ENCODE peak calls at places on chromosome 2, in eight cellular contexts. V is colonic mucosa, X is pancreas, U is cardiac muscle cell, Z is keratinocyte, F is foreskin keratinocyte, E is SK-N-SH, C is MM.1S. D is an unnamed sample.

GRCh38 chr2:205405194-205405593 is 277.1 kb upstream of the NRP2 start:
- DNase-seq in V (no peak), X (no peak), U (peak), Z (no peak), F (peak), E (no peak), C (no peak), D (no peak)

GRCh38 chr2:159093496-159093895 is 125.1 kb downstream of the TANC1 start:
- DNase-seq in V (peak), X (no peak), U (no peak), Z (no peak), F (no peak), E (no peak), C (no peak), D (no peak)

GRCh38 chr2:33033524-33034150 is 86.9 kb downstream of the LTBP1 start:
- DNase-seq in V (no peak), X (no peak), U (peak), Z (no peak), F (no peak), E (peak), C (peak), D (no peak)

GRCh38 chr2:191631754-191632153 is 46.2 kb upstream of the NABP1 start:
- DNase-seq in V (no peak), X (no peak), U (peak), Z (no peak), F (no peak), E (no peak), C (no peak), D (no peak)

GRCh38 chr2:37625781-37626548 is 45.5 kb downstream of the CDC42EP3 start:
- DNase-seq in V (no peak), X (peak), U (no peak), Z (no peak), F (no peak), E (no peak), C (peak), D (no peak)

GRCh38 chr2:126219081-126219480 is 436.9 kb upstream of the GYPC start:
- DNase-seq in V (no peak), X (no peak), U (no peak), Z (no peak), F (no peak), E (no peak), C (no peak), D (no peak)

GRCh38 chr2:197369946-197370325 is 59.4 kb upstream of the ANKRD44 start:
- DNase-seq in V (no peak), X (no peak), U (peak), Z (no peak), F (no peak), E (no peak), C (no peak), D (no peak)

GRCh38 chr2:164917296-164917903 is 37.9 kb downstream of the SLC38A11 start:
- DNase-seq in V (peak), X (peak), U (peak), Z (no peak), F (no peak), E (peak), C (no peak), D (no peak)

GRCh38 chr2:210022824-210023223 is 20.4 kb downstream of the RPE start:
- DNase-seq in V (no peak), X (no peak), U (no peak), Z (no peak), F (no peak), E (no peak), C (no peak), D (no peak)

GRCh38 chr2:238104071-238104511 is 4.0 kb downstream of the ESPNL start:
- DNase-seq in V (no peak), X (peak), U (no peak), Z (no peak), F (no peak), E (no peak), C (no peak), D (no peak)

GRCh38 chr2:150122871-150123588 is 364.4 kb downstream of the RND3 start:
- DNase-seq in V (no peak), X (no peak), U (peak), Z (no peak), F (no peak), E (no peak), C (no peak), D (no peak)

GRCh38 chr2:229910832-229911412 is 10.9 kb downstream of the TRIP12 start:
- DNase-seq in V (no peak), X (no peak), U (no peak), Z (no peak), F (no peak), E (peak), C (peak), D (no peak)

GRCh38 chr2:144801325-144801724 is 281.4 kb upstream of the ZEB2 start:
- DNase-seq in V (no peak), X (no peak), U (no peak), Z (no peak), F (no peak), E (no peak), C (no peak), D (no peak)

GRCh38 chr2:200592414-200593075 is 6.7 kb downstream of the AOX1 start:
- DNase-seq in V (no peak), X (peak), U (peak), Z (no peak), F (no peak), E (no peak), C (no peak), D (no peak)

GRCh38 chr2:179899666-179900065 is 38.3 kb upstream of the ZNF385B start:
- DNase-seq in V (no peak), X (no peak), U (no peak), Z (no peak), F (no peak), E (no peak), C (no peak), D (no peak)

DNA sequence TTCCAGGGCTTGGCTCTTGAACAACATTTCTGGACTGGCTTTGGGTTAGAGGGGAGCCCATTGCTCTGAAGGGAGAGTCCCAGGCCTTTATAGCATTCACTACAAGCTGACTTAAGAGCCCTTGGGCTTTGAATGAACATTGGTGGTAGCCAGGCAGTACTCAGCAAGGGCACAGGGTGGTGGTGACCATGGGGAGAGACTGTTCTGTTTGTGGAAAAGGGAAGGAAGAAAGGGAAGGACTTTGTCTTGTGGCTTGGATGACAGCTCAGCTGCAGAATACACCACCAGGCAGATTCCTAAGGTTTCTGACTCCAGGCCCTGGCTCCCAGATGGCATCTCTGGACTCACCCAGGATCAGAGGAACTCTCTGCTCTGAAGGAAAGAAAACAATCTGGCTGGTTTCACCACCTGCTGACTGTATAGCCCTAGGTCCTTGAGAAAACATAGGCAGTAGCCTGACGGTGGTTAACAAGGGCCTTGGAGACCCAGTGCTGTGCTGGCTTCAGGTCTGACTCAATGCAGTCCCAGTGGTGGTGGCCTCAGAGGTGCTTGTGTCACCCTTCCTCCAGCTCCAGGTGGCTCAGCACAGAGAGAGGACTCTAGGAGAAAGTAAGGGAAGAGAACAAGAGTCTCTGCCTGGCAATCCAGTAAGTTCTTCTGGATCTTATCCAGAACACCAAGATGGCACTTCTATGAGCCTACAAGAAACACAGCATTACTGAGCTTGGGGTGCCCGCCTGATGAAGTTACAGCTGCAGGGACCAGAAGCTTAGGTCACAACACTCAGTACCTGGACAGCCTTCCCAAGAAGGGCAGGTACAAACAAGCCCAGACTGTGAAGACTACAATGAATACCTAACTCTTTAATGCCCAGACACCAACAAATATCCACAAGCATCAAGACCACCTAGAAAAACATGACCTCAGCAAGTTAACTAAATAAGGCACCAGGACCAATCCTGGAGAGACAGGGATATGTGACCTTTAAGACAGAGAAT is 16.4 kb upstream of the ABCB11 start:
- DNase-seq in V (no peak), X (no peak), U (no peak), Z (peak), F (no peak), E (no peak), C (no peak), D (no peak)
- H3K27ac ChIP-seq in V (no peak), X (no peak), U (no peak), Z (peak), F (peak), E (no peak), C (no peak), D (peak)

DNA sequence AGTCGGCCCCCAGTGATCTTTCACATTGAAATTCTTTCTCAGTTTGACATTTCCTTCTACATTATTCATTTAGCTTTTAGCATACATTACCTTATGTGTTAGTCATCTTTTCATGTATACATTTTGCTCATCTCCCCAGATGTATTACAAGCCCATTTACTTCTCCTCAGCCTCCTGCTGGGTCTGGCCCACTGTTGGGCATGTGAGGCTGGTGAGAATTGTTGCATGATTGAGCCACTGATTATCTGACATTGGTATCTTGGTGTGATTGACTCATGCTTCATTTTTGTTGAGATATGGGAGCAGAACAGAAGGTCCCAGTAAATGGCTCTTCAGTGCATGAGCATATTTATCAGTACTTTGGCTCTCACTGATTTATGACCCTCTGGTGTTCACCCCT is 300.1 kb upstream of the DDX18 start:
- DNase-seq in V (no peak), X (no peak), U (no peak), Z (no peak), F (no peak), E (no peak), C (no peak), D (no peak)
- H3K27ac ChIP-seq in V (no peak), X (no peak), U (no peak), Z (no peak), F (no peak), E (no peak), C (no peak), D (no peak)

GRCh38 chr2:219415580-219416232 is 2.5 kb upstream of the DES start:
- DNase-seq in V (no peak), X (no peak), U (no peak), Z (no peak), F (no peak), E (no peak), C (no peak), D (no peak)
- H3K27ac ChIP-seq in V (no peak), X (no peak), U (no peak), Z (no peak), F (no peak), E (no peak), C (no peak), D (no peak)

GRCh38 chr2:98028931-98029717 is 33.4 kb upstream of the TMEM131 start:
- DNase-seq in V (no peak), X (no peak), U (no peak), Z (no peak), F (no peak), E (no peak), C (no peak), D (no peak)

GRCh38 chr2:98029718-98030222 is 34.0 kb upstream of the TMEM131 start:
- DNase-seq in V (no peak), X (no peak), U (no peak), Z (no peak), F (no peak), E (no peak), C (no peak), D (no peak)

GRCh38 chr2:98027955-98028593 is 32.3 kb upstream of the TMEM131 start:
- DNase-seq in V (no peak), X (no peak), U (peak), Z (no peak), F (no peak), E (no peak), C (no peak), D (no peak)

GRCh38 chr2:98034745-98035144 is 39.0 kb upstream of the TMEM131 start:
- DNase-seq in V (no peak), X (no peak), U (no peak), Z (no peak), F (no peak), E (no peak), C (no peak), D (no peak)

DNA sequence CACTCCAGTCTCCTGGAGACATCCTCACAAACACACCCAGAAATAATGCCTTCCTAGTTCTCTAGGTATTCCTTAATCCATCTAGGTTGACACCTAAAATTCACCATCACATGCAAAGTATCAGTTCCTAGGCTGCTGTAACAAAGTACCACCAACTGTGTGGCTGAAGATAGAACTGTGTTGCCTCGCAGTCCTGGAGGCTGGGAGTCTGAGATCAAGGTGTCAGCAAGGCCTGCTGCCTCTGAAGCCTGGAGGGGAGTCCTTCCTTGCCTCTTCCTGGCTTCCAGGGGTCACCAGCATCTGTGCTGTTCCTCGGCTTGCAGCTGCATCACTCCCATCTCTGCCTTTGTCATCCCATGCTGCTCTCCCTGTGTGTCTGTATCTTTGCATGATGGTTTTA is 36.3 kb upstream of the TMEM131 start:
- DNase-seq in V (no peak), X (no peak), U (no peak), Z (no peak), F (no peak), E (no peak), C (no peak), D (no peak)
- H3K27ac ChIP-seq in V (no peak), X (no peak), U (no peak), Z (no peak), F (no peak), E (no peak), C (no peak), D (no peak)

GRCh38 chr2:174535083-174535482 is 48.3 kb upstream of the GPR155 start:
- DNase-seq in V (no peak), X (no peak), U (no peak), Z (no peak), F (no peak), E (peak), C (no peak), D (no peak)
- H3K27ac ChIP-seq in V (no peak), X (no peak), U (no peak), Z (peak), F (peak), E (peak), C (no peak), D (no peak)

D was measured in epithelial cell of prostate.